ENCODE peak calls at places on chromosomes 16 and 17, in four cellular contexts. J is stimulated activated CD4-positive, alpha-beta T cell treated with anti-CD3 and anti-CD28 coated beads, Interleukin-12 subunit alpha, Interleukin-12 subunit beta, amount 100 ng/mL, for 4 hours; U is T-helper 9 cell; H is effector memory CD4-positive, alpha-beta T cell. Z is an unnamed sample.

GRCh38 chr16:75266738-75267630 is 15.6 kb upstream of the BCAR1 start:
- DNase-seq in U (no peak), J (no peak), H (no peak), Z (no peak)

GRCh38 chr16:29864205-29864604 is 1.2 kb upstream of the CDIPT start:
- DNase-seq in J (no peak), U (no peak), H (no peak), Z (no peak)

GRCh38 chr16:79171504-79172240 is 428.9 kb downstream of the MAF start:
- DNase-seq in H (no peak), U (no peak), J (no peak), Z (no peak)

GRCh38 chr17:83014297-83014696 is 65.1 kb upstream of the METRNL start:
- DNase-seq in J (no peak), H (no peak), U (no peak), Z (no peak)

GRCh38 chr16:5615868-5616642 is 518.5 kb upstream of the EEF2KMT start:
- DNase-seq in H (no peak), J (peak), U (no peak), Z (no peak)

GRCh38 chr16:49012961-49013726 is 268.5 kb downstream of the CBLN1 start:
- DNase-seq in J (no peak), U (no peak), H (no peak), Z (no peak)

GRCh38 chr17:16129844-16130243 is 85.5 kb downstream of the NCOR1 start:
- DNase-seq in U (no peak), J (no peak), H (no peak), Z (no peak)

GRCh38 chr17:36611345-36612072 is 10.1 kb downstream of the MRM1 start:
- DNase-seq in H (no peak), U (no peak), J (no peak), Z (peak)

GRCh38 chr16:67016681-67017450 is 12.1 kb upstream of the CBFB start:
- DNase-seq in H (no peak), U (no peak), J (no peak), Z (no peak)

Z was measured in AG08395.